ENCODE peak calls at places on chromosome 6, in nine cellular contexts. N, W, P, S, T, B, K, R and X are unnamed samples.

GRCh38 chr6:42556462-42556861 is 7.4 kb upstream of the UBR2 start:
- DNase-seq in N (no peak), W (no peak), P (no peak), S (no peak), B (no peak), K (no peak), R (no peak), T (no peak), X (no peak)

GRCh38 chr6:830667-831327 is 137.9 kb upstream of the EXOC2 start:
- DNase-seq in K (no peak), P (no peak), T (no peak), N (no peak), B (no peak), S (no peak), R (no peak), W (no peak), X (no peak)

GRCh38 chr6:134512946-134513345 is 195.0 kb upstream of the SGK1 start:
- DNase-seq in N (no peak), B (no peak), W (no peak), R (no peak), P (no peak), S (no peak), K (no peak), T (peak; percentile 64), X (no peak)

GRCh38 chr6:154410619-154411044 is 54.0 kb upstream of the IPCEF1 start:
- DNase-seq in R (peak; percentile 42), W (peak; percentile 20), K (no peak), N (peak; percentile 98), S (peak; percentile 98), B (no peak), T (no peak), P (peak; percentile 60), X (peak; percentile 92)

GRCh38 chr6:114569643-114570042 is 226.8 kb upstream of the HS3ST5 start:
- DNase-seq in S (no peak), K (no peak), N (no peak), T (no peak), W (no peak), P (no peak), R (no peak), B (no peak), X (no peak)

GRCh38 chr6:48098923-48099322 is 12.1 kb downstream of the PTCHD4 start:
- DNase-seq in P (no peak), W (no peak), S (no peak), R (no peak), B (no peak), N (no peak), T (peak; percentile 15), K (no peak), X (no peak)

GRCh38 chr6:83294676-83295075 is 101.5 kb downstream of the RWDD2A start:
- DNase-seq in B (no peak), N (no peak), R (no peak), T (no peak), S (no peak), W (no peak), P (no peak), K (no peak), X (no peak)

GRCh38 chr6:158718431-158719126 is 68.7 kb downstream of the SYTL3 start:
- DNase-seq in K (no peak), W (no peak), B (peak; percentile 63), R (peak; percentile 78), N (no peak), P (peak; percentile 40), S (peak; percentile 63), T (no peak), X (no peak)

GRCh38 chr6:113903666-113904330 is 46.7 kb downstream of the MARCKS start:
- DNase-seq in S (peak; percentile 26), K (no peak), B (peak; percentile 76), T (peak; percentile 46), N (peak; percentile 42), W (no peak), R (no peak), P (no peak), X (no peak)

GRCh38 chr6:37943436-37944058 is 124.0 kb downstream of the ZFAND3 start:
- DNase-seq in S (no peak), B (no peak), W (no peak), P (no peak), N (no peak), R (no peak), K (no peak), T (no peak), X (no peak)

GRCh38 chr6:104326173-104327001 is 533.3 kb downstream of the HACE1 start:
- DNase-seq in P (no peak), T (no peak), K (no peak), S (peak; percentile 76), B (no peak), N (peak; percentile 9), R (no peak), W (no peak), X (no peak)
- H3K4me3 ChIP-seq in P (no peak overlapping the region), T (no peak overlapping the region), K (no peak overlapping the region), S (no peak overlapping the region), B (no peak overlapping the region), N (no peak overlapping the region), R (no peak overlapping the region), W (no peak overlapping the region), X (no peak overlapping the region)

GRCh38 chr6:16286151-16286522 is 47.8 kb downstream of the GMPR start:
- DNase-seq in T (no peak), N (peak; percentile 36), R (peak; percentile 87), P (peak; percentile 55), W (no peak), S (peak; percentile 55), K (peak; percentile 76), B (no peak), X (peak; percentile 16)
- TF ChIP-seq CTCF in T (peak; percentile 72), N (peak; percentile 91), R (peak; percentile 96), P (peak; percentile 68), W (peak; percentile 34), S (peak; percentile 94), K (peak; percentile 89), B (peak; percentile 64), X (peak; percentile 93)

GRCh38 chr6:129755787-129756186 is 45.8 kb upstream of the ARHGAP18 start:
- DNase-seq in K (no peak), S (no peak), N (no peak), T (no peak), W (no peak), B (no peak), R (no peak), P (no peak), X (no peak)
- H3K4me3 ChIP-seq in K (no peak overlapping the region), S (no peak overlapping the region), N (no peak overlapping the region), T (no peak overlapping the region), W (no peak overlapping the region), B (no peak overlapping the region), R (no peak overlapping the region), P (no peak overlapping the region), X (no peak overlapping the region)

GRCh38 chr6:28134015-28134414 is 7.7 kb upstream of the ZKSCAN8 start:
- DNase-seq in B (no peak), S (peak; percentile 70), K (peak; percentile 52), T (no peak), N (peak; percentile 54), R (peak; percentile 30), W (no peak), P (peak; percentile 8), X (no peak)
- TF ChIP-seq CTCF in B (peak; percentile 45), S (peak; percentile 65), K (peak; percentile 73), T (peak; percentile 53), N (peak; percentile 58), R (peak; percentile 52), W (no peak), P (peak; percentile 45), X (peak; percentile 62)

GRCh38 chr6:169899481-169900145 is 148.2 kb downstream of the ERMARD start:
- DNase-seq in T (no peak), S (no peak), P (no peak), W (no peak), B (no peak), R (no peak), N (no peak), K (peak; percentile 54), X (no peak)

GRCh38 chr6:169897601-169898358 is 146.4 kb downstream of the ERMARD start:
- DNase-seq in K (no peak), S (no peak), W (no peak), P (no peak), N (no peak), B (peak; percentile 63), T (no peak), R (no peak), X (no peak)

GRCh38 chr6:169895926-169896761 is 144.7 kb downstream of the ERMARD start:
- DNase-seq in N (no peak), W (no peak), R (peak; percentile 8), S (no peak), K (no peak), B (no peak), T (no peak), P (no peak), X (no peak)

GRCh38 chr6:169896826-169897456 is 145.5 kb downstream of the ERMARD start:
- DNase-seq in W (no peak), N (no peak), B (peak; percentile 59), S (no peak), P (no peak), T (no peak), K (no peak), R (no peak), X (no peak)

GRCh38 chr6:169898788-169899480 is 147.5 kb downstream of the ERMARD start:
- DNase-seq in S (no peak), T (no peak), W (no peak), K (no peak), B (no peak), P (no peak), N (no peak), R (no peak), X (no peak)
- H3K4me3 ChIP-seq in S (no peak overlapping the region), T (peak overlapping the region; percentile 36), W (no peak overlapping the region), K (no peak overlapping the region), B (no peak overlapping the region), P (no peak overlapping the region), N (no peak overlapping the region), R (no peak overlapping the region), X (no peak overlapping the region)

DNA sequence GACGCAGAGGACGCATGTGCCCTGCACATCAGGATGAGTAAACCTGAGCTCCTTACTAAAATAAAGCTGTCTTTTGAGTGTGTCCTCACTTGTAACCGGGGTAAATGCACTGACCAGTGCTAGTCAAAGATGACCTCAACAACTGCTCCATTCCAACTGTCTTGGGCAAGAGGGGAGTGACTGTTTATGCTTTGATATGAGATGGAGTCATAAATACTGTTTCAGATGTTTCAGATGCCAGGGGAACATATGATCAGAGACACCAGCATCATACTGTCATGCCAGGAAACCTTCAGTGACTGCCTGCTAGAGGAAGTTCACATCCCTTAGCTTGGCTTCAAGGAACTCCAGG is 13.8 kb upstream of the TRAM2 start:
- DNase-seq in T (no peak), S (peak; percentile 76), K (no peak), N (peak; percentile 71), W (no peak), P (no peak), R (no peak), B (no peak), X (no peak)
- TF ChIP-seq CTCF in T (no peak), S (no peak), K (no peak), N (no peak), W (no peak), P (no peak), R (no peak), B (no peak), X (no peak)